ENCODE peak calls at places on chromosomes 12 and 14, in nine cellular contexts. T is SK-N-SH, Y is PC-3, W is GM23338, V is OCI-LY7, I is HCT116, C is GM23248, Z is MM.1S, O is hepatocyte. S is an unnamed sample.

GRCh38 chr14:55707365-55707804 is 127.4 kb downstream of the KTN1 start:
- DNase-seq in T (no peak), Y (peak), W (peak), V (peak), I (no peak), C (peak), Z (no peak), O (peak), S (peak)

GRCh38 chr12:4270016-4270669 is 3.4 kb upstream of the CCND2 start:
- DNase-seq in T (no peak), Y (no peak), W (peak), V (no peak), I (no peak), C (no peak), Z (peak), O (no peak), S (peak)

GRCh38 chr14:20698018-20698329 is 9.4 kb downstream of the ANG start:
- DNase-seq in T (no peak), Y (no peak), W (no peak), V (no peak), I (no peak), C (no peak), Z (no peak), O (no peak), S (no peak)

GRCh38 chr12:52307836-52308806 is 13.1 kb downstream of the KRT83 start:
- DNase-seq in T (peak), Y (peak), W (peak), V (no peak), I (peak), C (peak), Z (no peak), O (peak), S (peak)

GRCh38 chr14:68168460-68169109 is 349.0 kb downstream of the RAD51B start:
- DNase-seq in T (no peak), Y (no peak), W (no peak), V (no peak), I (no peak), C (no peak), Z (no peak), O (no peak), S (no peak)

GRCh38 chr12:1533205-1533601 is 61.2 kb downstream of the FBXL14 start:
- DNase-seq in T (peak), Y (no peak), W (no peak), V (peak), I (no peak), C (peak), Z (peak), O (no peak), S (no peak)

GRCh38 chr14:91228112-91229004 is 16.1 kb downstream of the GPR68 start:
- DNase-seq in T (no peak), Y (peak), W (peak), V (peak), I (no peak), C (peak), Z (no peak), O (no peak), S (no peak)

GRCh38 chr14:32090686-32091085 is 13.6 kb downstream of the ARHGAP5 start:
- DNase-seq in T (no peak), Y (no peak), W (no peak), V (no peak), I (no peak), C (no peak), Z (no peak), O (no peak), S (no peak)

GRCh38 chr14:46344327-46344937 is 307.1 kb downstream of the RPL10L start:
- DNase-seq in T (peak), Y (peak), W (peak), V (peak), I (peak), C (peak), Z (peak), O (peak), S (peak)

GRCh38 chr12:45435945-45436710 is 220.2 kb downstream of the ANO6 start:
- DNase-seq in T (no peak), Y (no peak), W (peak), V (peak), I (no peak), C (peak), Z (no peak), O (no peak), S (peak)

GRCh38 chr12:103517161-103517560 is 21.4 kb upstream of the C12orf42 start:
- DNase-seq in T (no peak), Y (peak), W (no peak), V (no peak), I (no peak), C (no peak), Z (no peak), O (no peak), S (no peak)

GRCh38 chr14:63134801-63135200 is 69.4 kb upstream of the RHOJ start:
- DNase-seq in T (peak), Y (peak), W (peak), V (no peak), I (no peak), C (peak), Z (no peak), O (peak), S (peak)

GRCh38 chr12:50217202-50217601 is 50.0 kb upstream of the CERS5 start:
- DNase-seq in T (no peak), Y (no peak), W (no peak), V (no peak), I (no peak), C (peak), Z (no peak), O (no peak), S (no peak)

GRCh38 chr12:13154027-13154538 is 42.4 kb upstream of the EMP1 start:
- DNase-seq in T (no peak), Y (no peak), W (no peak), V (no peak), I (no peak), C (peak), Z (peak), O (no peak), S (no peak)

GRCh38 chr12:29673346-29673745 is 110.4 kb downstream of the TMTC1 start:
- DNase-seq in T (no peak), Y (peak), W (no peak), V (no peak), I (no peak), C (peak), Z (no peak), O (no peak), S (no peak)

GRCh38 chr12:132156926-132157325 is 12.7 kb downstream of the NOC4L start:
- DNase-seq in T (no peak), Y (no peak), W (no peak), V (no peak), I (no peak), C (no peak), Z (no peak), O (no peak), S (no peak)

GRCh38 chr12:8697476-8698131 is at the start of gene RIMKLB:
- DNase-seq in T (peak), Y (peak), W (peak), V (peak), I (no peak), C (peak), Z (peak), O (peak), S (peak)

GRCh38 chr14:93725002-93725582 is 63.2 kb downstream of the PRIMA1 start:
- DNase-seq in T (no peak), Y (no peak), W (no peak), V (no peak), I (no peak), C (no peak), Z (no peak), O (no peak), S (no peak)

GRCh38 chr12:105947906-105948305 is 190.8 kb downstream of the NUAK1 start:
- DNase-seq in T (no peak), Y (no peak), W (no peak), V (no peak), I (no peak), C (no peak), Z (no peak), O (no peak), S (no peak)

GRCh38 chr12:67827820-67828383 is 161.3 kb upstream of the IFNG-AS1 start:
- DNase-seq in T (peak), Y (peak), W (no peak), V (no peak), I (peak), C (peak), Z (no peak), O (peak), S (no peak)

GRCh38 chr14:101761881-101762529 is 496 bp downstream of the PPP2R5C start:
- DNase-seq in T (peak), Y (peak), W (peak), V (peak), I (no peak), C (peak), Z (peak), O (peak), S (peak)

GRCh38 chr12:673849-674248 is 10.6 kb upstream of the NINJ2 start:
- DNase-seq in T (no peak), Y (no peak), W (no peak), V (no peak), I (no peak), C (no peak), Z (no peak), O (no peak), S (no peak)

GRCh38 chr12:53097564-53098353 is at the start of gene IGFBP6:
- DNase-seq in T (peak), Y (peak), W (peak), V (peak), I (no peak), C (peak), Z (peak), O (peak), S (peak)

GRCh38 chr12:104516821-104517220 is 60.1 kb downstream of the CHST11 start:
- DNase-seq in T (no peak), Y (no peak), W (no peak), V (no peak), I (no peak), C (no peak), Z (no peak), O (no peak), S (no peak)

GRCh38 chr12:45326358-45326971 is 110.6 kb downstream of the ANO6 start:
- DNase-seq in T (no peak), Y (no peak), W (no peak), V (no peak), I (no peak), C (no peak), Z (no peak), O (no peak), S (no peak)

GRCh38 chr14:35879141-35879648 is 53.1 kb downstream of the BRMS1L start:
- DNase-seq in T (no peak), Y (no peak), W (no peak), V (no peak), I (no peak), C (peak), Z (no peak), O (no peak), S (no peak)

GRCh38 chr12:27333311-27334009 is 824 bp downstream of the BMAL2 start:
- DNase-seq in T (peak), Y (peak), W (peak), V (no peak), I (no peak), C (peak), Z (peak), O (peak), S (peak)

GRCh38 chr14:99720941-99721791 is 37.1 kb downstream of the CYP46A1 start:
- DNase-seq in T (no peak), Y (no peak), W (no peak), V (no peak), I (no peak), C (no peak), Z (no peak), O (no peak), S (no peak)

GRCh38 chr14:90777830-90778467 is 38.3 kb downstream of the TTC7B start:
- DNase-seq in T (no peak), Y (no peak), W (no peak), V (no peak), I (no peak), C (no peak), Z (no peak), O (no peak), S (no peak)

GRCh38 chr12:124531906-124532305 is 35.5 kb downstream of the NCOR2 start:
- DNase-seq in T (no peak), Y (no peak), W (no peak), V (no peak), I (no peak), C (no peak), Z (no peak), O (no peak), S (no peak)

GRCh38 chr12:131986361-131986760 is 36.6 kb downstream of the EP400 start:
- DNase-seq in T (no peak), Y (no peak), W (no peak), V (no peak), I (no peak), C (no peak), Z (no peak), O (no peak), S (no peak)

GRCh38 chr12:50659260-50659659 is 104.6 kb upstream of the ATF1 start:
- DNase-seq in T (no peak), Y (no peak), W (no peak), V (no peak), I (no peak), C (no peak), Z (no peak), O (no peak), S (no peak)

GRCh38 chr12:109566424-109566823 is 6.9 kb downstream of the MMAB start:
- DNase-seq in T (no peak), Y (no peak), W (no peak), V (no peak), I (no peak), C (no peak), Z (no peak), O (no peak), S (no peak)

GRCh38 chr14:106228541-106229158 is 702.3 kb downstream of the TMEM121 start:
- DNase-seq in T (no peak), Y (no peak), W (no peak), V (peak), I (no peak), C (no peak), Z (no peak), O (no peak), S (no peak)

GRCh38 chr12:57227315-57228115 is 2.0 kb upstream of the SHMT2 start:
- DNase-seq in T (no peak), Y (peak), W (peak), V (no peak), I (no peak), C (peak), Z (no peak), O (no peak), S (no peak)

GRCh38 chr12:57230381-57231155 is 1.1 kb downstream of the SHMT2 start:
- DNase-seq in T (no peak), Y (no peak), W (no peak), V (no peak), I (no peak), C (peak), Z (no peak), O (no peak), S (no peak)

GRCh38 chr12:57231276-57232021 is 1.9 kb downstream of the SHMT2 start:
- DNase-seq in T (no peak), Y (no peak), W (no peak), V (no peak), I (no peak), C (no peak), Z (no peak), O (no peak), S (no peak)

GRCh38 chr12:57229634-57230380 is at the start of gene SHMT2:
- DNase-seq in T (peak), Y (peak), W (peak), V (peak), I (peak), C (peak), Z (peak), O (peak), S (peak)

DNA sequence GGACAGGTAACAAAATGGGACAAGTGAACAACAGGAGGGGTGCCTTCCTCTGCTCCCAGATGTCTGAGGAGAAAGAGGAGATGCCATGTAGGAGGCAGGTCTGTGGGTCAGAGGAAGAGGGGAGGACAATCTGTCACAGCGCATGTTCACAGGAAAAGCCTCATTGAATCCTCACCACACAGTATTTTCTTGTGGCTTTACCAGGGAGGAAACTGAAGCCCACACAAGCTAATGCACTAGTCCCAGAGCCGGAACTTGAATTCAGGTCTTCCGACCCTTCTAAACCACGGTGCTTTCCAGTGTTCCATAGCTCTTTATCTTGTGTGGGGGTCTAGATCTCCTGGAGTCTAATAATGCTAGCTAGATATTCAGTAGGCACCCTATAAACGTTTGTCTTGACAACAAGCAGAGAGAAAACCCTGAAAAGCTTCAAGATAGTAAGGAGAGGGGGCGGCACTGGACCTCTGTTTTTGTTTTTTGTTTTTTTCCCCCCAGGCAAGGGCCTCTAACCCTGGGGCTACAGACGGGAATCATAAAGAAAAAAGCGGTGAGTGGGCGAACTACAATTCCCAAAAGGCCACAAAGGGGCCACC is 374 bp upstream of the SHMT2 start:
- DNase-seq in T (no peak), Y (no peak), W (no peak), V (peak), I (no peak), C (peak), Z (no peak), O (no peak), S (no peak)
- H2AFZ ChIP-seq in T (peak), Y (peak), W (peak), V (peak), I (no peak), C (peak), Z (peak), O (peak), S (peak)

DNA sequence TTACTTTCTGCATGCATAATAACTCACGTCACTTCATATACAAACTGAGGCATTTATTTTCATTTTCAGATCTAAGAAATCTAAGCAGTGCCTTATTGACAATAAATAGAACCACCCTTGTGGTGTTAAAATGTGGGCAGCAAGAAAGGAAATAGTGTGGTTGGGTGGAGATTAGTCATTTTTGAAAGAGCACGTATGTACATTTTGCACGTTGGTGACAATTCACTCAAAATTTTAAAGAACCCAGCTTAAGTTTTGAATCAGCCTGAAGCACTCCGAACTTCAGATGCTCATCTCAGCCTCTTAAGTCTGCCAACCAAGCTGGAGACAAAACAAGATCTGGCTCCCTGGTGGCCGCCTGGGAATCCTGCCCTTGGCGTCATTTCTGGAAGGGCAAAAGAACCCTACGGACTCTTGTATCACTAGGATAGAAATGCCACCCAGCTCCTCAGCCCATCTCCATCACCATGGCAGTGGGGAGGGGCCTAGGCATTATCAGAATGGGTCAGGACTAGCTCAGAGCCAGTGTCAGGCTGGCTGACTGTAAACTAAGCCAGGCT is 89.5 kb upstream of the BCL2L14 start:
- DNase-seq in T (no peak), Y (peak), W (no peak), V (no peak), I (no peak), C (peak), Z (peak), O (no peak), S (no peak)
- TF ChIP-seq EZH2phosphoT487 in T (no peak), Y (no peak), W (no peak), V (no peak), I (no peak), C (no peak), Z (no peak), O (no peak), S (no peak)

DNA sequence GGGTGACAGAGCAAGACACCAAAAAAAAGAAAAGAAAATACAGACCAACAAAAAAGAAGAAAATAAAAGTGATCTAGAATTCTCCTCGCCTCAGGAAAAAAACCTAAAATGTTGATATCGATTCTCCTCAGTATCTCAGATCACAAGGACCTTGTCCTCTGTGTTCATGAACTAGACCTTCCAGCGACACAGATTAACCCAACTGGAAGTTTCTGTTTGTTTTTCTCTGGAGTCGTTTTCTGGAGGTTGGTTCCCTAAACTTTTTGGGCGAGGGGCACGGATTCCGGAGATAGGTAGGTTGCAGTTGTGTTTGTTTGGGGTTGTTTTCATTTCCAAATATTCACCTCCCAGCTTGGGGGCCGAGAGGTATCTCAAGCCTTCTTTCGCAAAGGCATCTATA is 559 bp upstream of the RFC5 start:
- DNase-seq in T (no peak), Y (no peak), W (no peak), V (no peak), I (no peak), C (no peak), Z (no peak), O (no peak), S (no peak)
- H2AFZ ChIP-seq in T (peak), Y (peak), W (peak), V (no peak), I (peak), C (peak), Z (peak), O (peak), S (no peak)

GRCh38 chr12:110762891-110763290 is 20.2 kb upstream of the PPP1CC start:
- DNase-seq in T (no peak), Y (no peak), W (no peak), V (peak), I (no peak), C (no peak), Z (no peak), O (no peak), S (no peak)

GRCh38 chr12:110760204-110760609 is 17.5 kb upstream of the PPP1CC start:
- DNase-seq in T (no peak), Y (peak), W (no peak), V (no peak), I (no peak), C (no peak), Z (no peak), O (no peak), S (no peak)

GRCh38 chr12:110766311-110767154 is 23.8 kb upstream of the PPP1CC start:
- DNase-seq in T (no peak), Y (no peak), W (no peak), V (no peak), I (no peak), C (peak), Z (no peak), O (no peak), S (no peak)

GRCh38 chr12:110765144-110765543 is 22.5 kb upstream of the PPP1CC start:
- DNase-seq in T (no peak), Y (no peak), W (no peak), V (peak), I (no peak), C (no peak), Z (no peak), O (no peak), S (no peak)

GRCh38 chr12:110763578-110763977 is 20.9 kb upstream of the PPP1CC start:
- DNase-seq in T (no peak), Y (no peak), W (no peak), V (no peak), I (no peak), C (no peak), Z (no peak), O (no peak), S (no peak)
- TF ChIP-seq EZH2phosphoT487 in T (no peak), Y (no peak), W (no peak), V (no peak), I (no peak), C (no peak), Z (no peak), O (no peak), S (no peak)

DNA sequence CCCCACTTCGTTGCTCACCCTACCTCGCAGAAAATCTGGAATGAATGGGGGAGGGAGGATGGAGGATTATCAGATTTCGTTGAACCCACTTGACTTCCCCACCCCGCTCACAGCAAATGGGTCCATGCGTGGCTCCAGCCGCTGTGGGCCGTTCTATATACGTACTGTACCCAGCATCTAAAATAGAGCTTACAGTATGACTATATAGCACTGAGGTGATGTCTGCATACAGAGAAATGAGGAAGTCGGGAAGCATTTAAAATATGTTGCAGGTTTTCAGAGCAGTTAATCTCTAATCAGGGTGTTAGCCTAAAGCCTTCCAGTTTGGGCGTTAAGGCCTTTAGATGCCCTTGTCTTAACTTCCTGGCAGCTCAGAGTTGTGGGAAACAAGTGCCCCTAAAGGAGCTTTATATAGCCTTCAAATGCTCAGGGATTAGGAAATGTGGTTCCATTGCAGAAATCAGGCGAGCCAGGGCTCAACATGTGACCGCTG is 1.4 kb downstream of the BICDL1 start:
- DNase-seq in T (no peak), Y (no peak), W (peak), V (peak), I (no peak), C (no peak), Z (no peak), O (no peak), S (peak)
- H2AFZ ChIP-seq in T (no peak), Y (no peak), W (no peak), V (peak), I (no peak), C (no peak), Z (no peak), O (no peak), S (no peak)